ENCODE peak calls at places on chromosomes 4 and X, in four cellular contexts. One of them, this sample, is unnamed.

GRCh38 chrX:129654652-129655546 is at the start of gene APLN:
- DNase-seq in ovary: peak
- DNase-seq in GM12891: no peak
- DNase-seq in GM12892: no peak
- DNase-seq in this sample: no peak

GRCh38 chr4:94934201-94934600 is 176.4 kb downstream of the BMPR1B start:
- DNase-seq in GM12891: no peak
- DNase-seq in ovary: no peak
- DNase-seq in GM12892: no peak
- DNase-seq in this sample: no peak

GRCh38 chrX:115592997-115593734 is 32.2 kb downstream of the PLS3 start:
- DNase-seq in ovary: no peak
- DNase-seq in GM12892: no peak
- DNase-seq in GM12891: no peak
- DNase-seq in this sample: no peak

GRCh38 chrX:24241822-24242648 is 71.8 kb downstream of the SUPT20HL2 start:
- DNase-seq in ovary: no peak
- DNase-seq in GM12892: no peak
- DNase-seq in GM12891: no peak
- DNase-seq in this sample: no peak

GRCh38 chr4:99090511-99090910 is 1.9 kb upstream of the ADH5 start:
- DNase-seq in GM12891: no peak
- DNase-seq in ovary: no peak
- DNase-seq in GM12892: no peak
- DNase-seq in this sample: no peak

GRCh38 chr4:182255421-182256190 is 12.4 kb downstream of the TENM3 start:
- DNase-seq in GM12892: no peak
- DNase-seq in GM12891: no peak
- DNase-seq in ovary: no peak
- DNase-seq in this sample: no peak

GRCh38 chrX:101359966-101360365 is 11.4 kb upstream of the TIMM8A start:
- DNase-seq in GM12891: no peak
- DNase-seq in ovary: no peak
- DNase-seq in GM12892: no peak
- DNase-seq in this sample: no peak

GRCh38 chr4:152808670-152809069 is 28.9 kb downstream of the ARFIP1 start:
- DNase-seq in GM12891: no peak
- DNase-seq in GM12892: no peak
- DNase-seq in ovary: no peak
- DNase-seq in this sample: no peak

GRCh38 chrX:23896983-23897382 is 10.8 kb downstream of the APOO start:
- DNase-seq in GM12891: no peak
- DNase-seq in ovary: no peak
- DNase-seq in GM12892: no peak
- DNase-seq in this sample: no peak

GRCh38 chr4:125420499-125420898 is 105.7 kb downstream of the FAT4 start:
- DNase-seq in GM12892: no peak
- DNase-seq in ovary: no peak
- DNase-seq in GM12891: no peak
- DNase-seq in this sample: no peak

GRCh38 chr4:95085118-95085833 is 327.5 kb downstream of the BMPR1B start:
- DNase-seq in GM12891: no peak
- DNase-seq in ovary: no peak
- DNase-seq in GM12892: no peak
- DNase-seq in this sample: no peak

GRCh38 chr4:72770708-72771107 is 201.7 kb upstream of the ADAMTS3 start:
- DNase-seq in ovary: no peak
- DNase-seq in GM12892: no peak
- DNase-seq in GM12891: no peak
- DNase-seq in this sample: no peak

GRCh38 chrX:77493677-77494553 is 46.7 kb downstream of the FGF16 start:
- DNase-seq in GM12892: no peak
- DNase-seq in ovary: no peak
- DNase-seq in GM12891: no peak
- DNase-seq in this sample: peak

GRCh38 chr4:66681962-66682361 is 863.3 kb downstream of the CENPC start:
- DNase-seq in ovary: no peak
- DNase-seq in GM12891: no peak
- DNase-seq in GM12892: no peak
- DNase-seq in this sample: no peak

DNA sequence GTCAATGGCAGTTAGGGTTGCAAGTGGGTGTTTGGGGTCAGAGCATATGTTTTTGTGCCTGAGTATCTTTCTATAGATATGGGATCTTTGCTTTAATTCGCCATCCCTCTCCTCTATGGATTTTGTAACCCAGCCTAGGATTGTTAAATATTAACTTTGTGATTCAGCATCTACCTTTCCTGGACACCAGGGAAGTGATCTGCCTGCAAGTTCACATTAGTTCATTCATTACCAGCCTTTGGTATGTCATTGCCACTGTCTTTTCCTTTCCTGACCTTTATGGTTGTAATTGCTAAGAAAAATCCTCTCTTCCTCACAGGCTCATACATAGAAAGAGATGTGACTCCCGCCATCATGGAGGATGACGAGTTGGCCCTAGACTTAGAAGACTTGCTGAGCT is 73.8 kb downstream of the KIT start:
- DNase-seq in GM12892: no peak
- DNase-seq in GM12891: no peak
- DNase-seq in ovary: no peak
- DNase-seq in this sample: no peak
- TF ChIP-seq POLR2A in GM12892: no peak
- TF ChIP-seq POLR2A in GM12891: no peak
- TF ChIP-seq POLR2A in ovary: no peak
- TF ChIP-seq POLR2A in this sample: no peak

DNA sequence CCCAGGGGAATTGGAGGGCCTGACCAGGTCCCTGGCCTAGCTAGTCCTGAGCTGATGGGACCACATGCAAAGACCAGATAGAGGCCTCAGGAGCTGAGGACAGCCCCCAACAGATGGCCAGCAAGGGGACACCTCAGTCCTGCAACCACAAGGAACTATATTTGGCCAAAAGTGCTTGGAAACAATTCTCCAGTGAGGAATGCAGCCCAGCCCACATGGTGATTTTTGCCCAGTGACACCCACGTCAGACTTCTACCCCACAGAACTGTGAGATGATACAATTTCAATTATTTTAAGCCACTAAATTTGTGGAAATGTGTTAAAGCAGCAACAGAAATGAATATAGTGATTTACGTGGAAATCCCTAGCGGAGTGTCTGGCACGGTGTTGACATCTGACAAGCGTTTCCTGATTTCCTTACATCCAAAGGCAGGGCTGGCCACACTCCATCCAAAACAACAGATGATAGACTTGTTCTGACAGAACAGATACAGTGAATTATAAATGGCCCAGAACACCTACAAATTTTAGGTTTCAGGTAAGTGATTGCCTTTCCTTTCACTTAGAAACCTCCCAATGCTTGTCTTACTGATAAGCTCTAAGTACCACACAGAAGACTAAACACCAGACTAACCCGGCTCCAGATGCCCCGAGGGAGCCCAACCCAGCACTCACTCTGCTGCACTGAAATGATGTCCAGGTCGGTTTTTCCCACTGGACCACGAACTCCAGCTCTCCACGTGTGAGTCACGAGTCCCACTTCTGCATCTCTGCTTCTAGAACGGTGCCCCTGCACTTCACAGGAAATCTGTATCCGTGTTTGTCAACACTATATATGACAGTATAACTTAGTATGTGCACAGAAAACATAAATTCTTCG is 5.8 kb downstream of the AFAP1 start:
- DNase-seq in ovary: no peak
- DNase-seq in GM12891: no peak
- DNase-seq in GM12892: no peak
- DNase-seq in this sample: no peak
- TF ChIP-seq POLR2A in ovary: no peak
- TF ChIP-seq POLR2A in GM12891: no peak
- TF ChIP-seq POLR2A in GM12892: no peak
- TF ChIP-seq POLR2A in this sample: no peak

GRCh38 chr4:82900335-82901128 is at the start of gene THAP9:
- DNase-seq in ovary: peak
- DNase-seq in GM12892: peak
- DNase-seq in GM12891: peak
- DNase-seq in this sample: peak

GRCh38 chr4:82900016-82900334 is 560 bp upstream of the THAP9 start:
- DNase-seq in GM12892: no peak
- DNase-seq in ovary: no peak
- DNase-seq in GM12891: no peak
- DNase-seq in this sample: no peak

GRCh38 chr4:82899339-82899738 is 1.2 kb upstream of the THAP9 start:
- DNase-seq in GM12892: no peak
- DNase-seq in ovary: no peak
- DNase-seq in GM12891: no peak
- DNase-seq in this sample: no peak

GRCh38 chr4:82903737-82904136 is 3.2 kb downstream of the THAP9 start:
- DNase-seq in ovary: no peak
- DNase-seq in GM12891: no peak
- DNase-seq in GM12892: no peak
- DNase-seq in this sample: no peak

DNA sequence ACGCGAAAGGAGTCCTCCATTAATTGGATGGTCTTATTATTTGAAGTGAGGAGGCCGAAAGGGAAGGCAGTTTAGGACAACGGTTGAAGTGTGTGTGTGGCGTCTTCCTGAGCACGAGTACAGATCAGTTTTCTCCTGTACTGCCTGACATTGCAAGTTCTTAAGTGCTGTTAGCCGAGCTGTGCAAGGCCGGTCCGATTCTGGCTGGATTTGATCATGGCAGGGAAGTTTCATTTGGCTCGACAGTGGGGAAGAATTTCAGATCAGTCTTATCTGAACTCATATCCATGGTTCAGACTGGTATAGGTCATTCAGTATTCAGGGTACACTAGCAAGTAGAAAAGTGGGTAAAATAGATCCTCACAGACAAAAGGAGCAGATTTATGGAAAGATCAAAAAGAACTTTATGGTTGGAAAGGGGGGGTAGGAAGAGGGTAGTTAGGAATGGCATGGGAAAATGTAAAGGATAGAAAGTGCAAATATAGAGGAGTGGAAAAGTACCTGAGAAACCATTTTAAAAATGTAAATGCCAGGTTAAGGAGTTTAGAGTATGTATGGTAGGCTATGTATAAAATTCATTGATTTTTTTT is 689 bp downstream of the THAP9 start:
- DNase-seq in GM12891: no peak
- DNase-seq in ovary: no peak
- DNase-seq in GM12892: no peak
- DNase-seq in this sample: no peak
- TF ChIP-seq POLR2A in GM12891: peak
- TF ChIP-seq POLR2A in ovary: no peak
- TF ChIP-seq POLR2A in GM12892: no peak
- TF ChIP-seq POLR2A in this sample: peak

DNA sequence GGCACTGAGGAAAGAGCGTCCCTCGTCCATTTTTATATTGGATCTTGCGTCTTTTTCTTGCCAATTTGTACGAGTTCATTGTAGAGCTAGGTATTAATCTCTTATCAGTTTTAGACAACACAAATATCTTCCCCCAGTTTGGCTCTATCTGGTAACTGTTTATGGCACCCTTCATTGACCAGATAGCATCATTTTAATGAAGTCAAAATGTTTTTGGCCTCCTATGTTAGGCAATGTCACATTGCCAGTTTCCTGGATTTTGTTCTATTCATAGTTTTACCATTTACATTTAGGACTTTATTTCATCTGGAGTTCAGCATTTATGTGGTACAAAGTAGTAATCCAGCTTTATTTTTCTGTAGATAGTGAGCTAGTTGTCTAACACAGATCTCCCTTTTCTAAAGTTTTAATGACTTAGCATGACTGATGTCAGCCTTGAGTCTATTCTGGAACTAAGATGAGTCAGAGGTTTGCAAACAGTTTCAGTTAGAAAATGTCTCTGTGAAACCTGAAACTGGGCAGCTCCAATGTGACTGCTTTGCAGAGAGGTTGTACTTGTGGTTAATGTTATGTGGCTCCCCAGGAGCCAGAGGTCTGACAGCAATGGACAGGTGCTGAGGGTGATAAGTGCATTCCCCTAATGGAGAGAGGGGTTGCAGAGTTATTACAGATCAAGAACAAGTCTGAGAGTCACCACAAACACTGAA is 5.3 kb upstream of the STBD1 start:
- DNase-seq in ovary: no peak
- DNase-seq in GM12892: peak
- DNase-seq in GM12891: peak
- DNase-seq in this sample: peak
- TF ChIP-seq POLR2A in ovary: no peak
- TF ChIP-seq POLR2A in GM12892: no peak
- TF ChIP-seq POLR2A in GM12891: no peak
- TF ChIP-seq POLR2A in this sample: no peak

DNA sequence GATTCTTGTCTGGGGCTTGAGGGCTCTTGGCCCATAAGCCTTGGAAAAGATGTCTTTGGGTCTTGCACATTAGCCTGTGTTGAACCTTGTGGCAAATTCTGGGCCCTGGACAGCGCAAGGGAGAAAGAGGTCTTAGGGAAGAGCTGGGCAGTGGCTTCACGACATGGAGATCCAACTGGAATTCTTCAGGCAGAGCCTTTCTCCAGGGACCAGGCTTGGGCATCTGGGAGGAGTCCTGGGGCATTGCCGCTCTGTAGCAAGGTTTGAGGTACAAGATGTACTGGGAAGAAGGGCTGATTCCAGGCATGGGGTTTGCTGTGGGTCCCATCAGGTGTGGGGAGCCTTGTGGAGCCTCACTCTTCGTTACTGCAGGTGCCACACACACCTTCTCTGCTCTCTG is 104.0 kb upstream of the ACTRT1 start:
- DNase-seq in ovary: no peak
- DNase-seq in GM12891: no peak
- DNase-seq in GM12892: no peak
- DNase-seq in this sample: no peak
- TF ChIP-seq POLR2A in ovary: no peak
- TF ChIP-seq POLR2A in GM12891: no peak
- TF ChIP-seq POLR2A in GM12892: no peak
- TF ChIP-seq POLR2A in this sample: no peak

DNA sequence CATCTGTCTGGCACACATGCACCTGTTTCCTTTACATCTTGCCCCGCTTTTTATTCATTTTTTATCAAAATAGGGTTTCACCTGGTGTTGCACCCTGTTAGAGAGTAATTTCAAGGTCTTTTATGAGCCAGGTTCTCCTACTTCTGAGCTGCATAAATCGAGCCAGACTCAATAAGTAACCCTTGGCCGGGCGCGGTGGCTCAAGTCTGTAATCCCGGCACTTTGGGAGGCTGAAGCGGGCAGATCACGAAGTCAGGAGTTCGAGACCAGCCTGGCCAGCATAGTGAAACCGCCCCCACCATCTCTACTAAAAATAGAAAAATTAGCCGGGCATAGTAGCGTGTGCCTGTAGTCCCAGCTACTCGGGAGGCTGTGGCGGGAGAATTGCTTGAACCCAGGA is 1.0 kb upstream of the PPP2R3B start:
- DNase-seq in GM12891: no peak
- DNase-seq in ovary: peak
- DNase-seq in GM12892: no peak
- DNase-seq in this sample: no peak
- TF ChIP-seq POLR2A in GM12891: no peak
- TF ChIP-seq POLR2A in ovary: no peak
- TF ChIP-seq POLR2A in GM12892: no peak
- TF ChIP-seq POLR2A in this sample: no peak

This sample was measured in H54.